ENCODE peak calls at places on chromosomes 6 and 20, in four cellular contexts. One of them, this sample, is unnamed.

GRCh38 chr20:24937579-24937978 is 11.5 kb upstream of the CST7 start:
- DNase-seq in kidney glomerular epithelial cell: no peak
- DNase-seq in neural crest cell: no peak
- DNase-seq in ELF-1: no peak
- DNase-seq in this sample: no peak

GRCh38 chr6:56798163-56798562 is 155.5 kb upstream of the DST start:
- DNase-seq in kidney glomerular epithelial cell: no peak
- DNase-seq in neural crest cell: no peak
- DNase-seq in ELF-1: no peak
- DNase-seq in this sample: no peak

GRCh38 chr6:137309078-137309762 is 90.0 kb upstream of the IFNGR1 start:
- DNase-seq in kidney glomerular epithelial cell: peak
- DNase-seq in neural crest cell: no peak
- DNase-seq in ELF-1: peak
- DNase-seq in this sample: peak

GRCh38 chr6:166143011-166143410 is 24.6 kb downstream of the TBXT start:
- DNase-seq in kidney glomerular epithelial cell: peak
- DNase-seq in neural crest cell: no peak
- DNase-seq in ELF-1: no peak
- DNase-seq in this sample: no peak

GRCh38 chr6:35747877-35748276 is 11.0 kb downstream of the ARMC12 start:
- DNase-seq in kidney glomerular epithelial cell: no peak
- DNase-seq in neural crest cell: no peak
- DNase-seq in ELF-1: no peak
- DNase-seq in this sample: no peak

GRCh38 chr20:57346477-57346876 is 4.6 kb upstream of the RAE1 start:
- DNase-seq in kidney glomerular epithelial cell: peak
- DNase-seq in neural crest cell: peak
- DNase-seq in ELF-1: peak
- DNase-seq in this sample: peak

GRCh38 chr20:33908351-33908750 is 85.4 kb upstream of the RALY start:
- DNase-seq in kidney glomerular epithelial cell: no peak
- DNase-seq in neural crest cell: no peak
- DNase-seq in ELF-1: peak
- DNase-seq in this sample: no peak

GRCh38 chr6:25842526-25842925 is 10.7 kb upstream of the SLC17A1 start:
- DNase-seq in kidney glomerular epithelial cell: no peak
- DNase-seq in neural crest cell: no peak
- DNase-seq in ELF-1: no peak
- DNase-seq in this sample: no peak

GRCh38 chr6:112010328-112010727 is 43.6 kb upstream of the CCN6 start:
- DNase-seq in kidney glomerular epithelial cell: no peak
- DNase-seq in neural crest cell: no peak
- DNase-seq in ELF-1: no peak
- DNase-seq in this sample: no peak

GRCh38 chr6:84811351-84811750 is 47.0 kb upstream of the TBX18 start:
- DNase-seq in kidney glomerular epithelial cell: no peak
- DNase-seq in neural crest cell: no peak
- DNase-seq in ELF-1: no peak
- DNase-seq in this sample: no peak

GRCh38 chr6:106643061-106643460 is 13.7 kb downstream of the QRSL1 start:
- DNase-seq in kidney glomerular epithelial cell: no peak
- DNase-seq in neural crest cell: no peak
- DNase-seq in ELF-1: no peak
- DNase-seq in this sample: no peak

GRCh38 chr6:138227316-138227781 is 9.1 kb upstream of the PBOV1 start:
- DNase-seq in kidney glomerular epithelial cell: no peak
- DNase-seq in neural crest cell: no peak
- DNase-seq in ELF-1: no peak
- DNase-seq in this sample: no peak

GRCh38 chr6:6177754-6178153 is 142.7 kb downstream of the F13A1 start:
- DNase-seq in kidney glomerular epithelial cell: no peak
- DNase-seq in neural crest cell: no peak
- DNase-seq in ELF-1: peak
- DNase-seq in this sample: no peak

GRCh38 chr6:133985970-133986369 is 32.9 kb downstream of the TBPL1 start:
- DNase-seq in kidney glomerular epithelial cell: no peak
- DNase-seq in neural crest cell: no peak
- DNase-seq in ELF-1: no peak
- DNase-seq in this sample: no peak

GRCh38 chr6:25012657-25013056 is 76.9 kb upstream of the RIPOR2 start:
- DNase-seq in kidney glomerular epithelial cell: no peak
- DNase-seq in neural crest cell: no peak
- DNase-seq in ELF-1: no peak
- DNase-seq in this sample: no peak

GRCh38 chr20:584375-585301 is 25.5 kb downstream of the TCF15 start:
- DNase-seq in kidney glomerular epithelial cell: no peak
- DNase-seq in neural crest cell: no peak
- DNase-seq in ELF-1: no peak
- DNase-seq in this sample: peak

GRCh38 chr6:127436578-127437110 is 22.5 kb downstream of the KIAA0408 start:
- DNase-seq in kidney glomerular epithelial cell: no peak
- DNase-seq in neural crest cell: no peak
- DNase-seq in ELF-1: no peak
- DNase-seq in this sample: peak

GRCh38 chr6:3848380-3848779 is 793 bp upstream of the FAM50B start:
- DNase-seq in kidney glomerular epithelial cell: no peak
- DNase-seq in neural crest cell: no peak
- DNase-seq in ELF-1: no peak
- DNase-seq in this sample: no peak

GRCh38 chr6:28944412-28945006 is 20.7 kb upstream of the TRIM27 start:
- DNase-seq in kidney glomerular epithelial cell: peak
- DNase-seq in neural crest cell: peak
- DNase-seq in ELF-1: peak
- DNase-seq in this sample: peak

GRCh38 chr20:48722002-48722731 is 105.6 kb downstream of the PREX1 start:
- DNase-seq in kidney glomerular epithelial cell: no peak
- DNase-seq in neural crest cell: no peak
- DNase-seq in ELF-1: no peak
- DNase-seq in this sample: no peak

GRCh38 chr6:41122918-41123317 is 31.2 kb downstream of the TREML1 start:
- DNase-seq in kidney glomerular epithelial cell: no peak
- DNase-seq in neural crest cell: no peak
- DNase-seq in ELF-1: no peak
- DNase-seq in this sample: no peak

GRCh38 chr6:27176096-27176495 is 71.4 kb upstream of the PRSS16 start:
- DNase-seq in kidney glomerular epithelial cell: no peak
- DNase-seq in neural crest cell: no peak
- DNase-seq in ELF-1: peak
- DNase-seq in this sample: peak

GRCh38 chr6:147834377-147834776 is 325.9 kb downstream of the SAMD5 start:
- DNase-seq in kidney glomerular epithelial cell: no peak
- DNase-seq in neural crest cell: no peak
- DNase-seq in ELF-1: no peak
- DNase-seq in this sample: peak

GRCh38 chr6:24472181-24472580 is 17.2 kb downstream of the GPLD1 start:
- DNase-seq in kidney glomerular epithelial cell: no peak
- DNase-seq in neural crest cell: no peak
- DNase-seq in ELF-1: no peak
- DNase-seq in this sample: no peak

GRCh38 chr6:1251198-1252155 is 60.4 kb upstream of the FOXQ1 start:
- DNase-seq in kidney glomerular epithelial cell: no peak
- DNase-seq in neural crest cell: no peak
- DNase-seq in ELF-1: no peak
- DNase-seq in this sample: no peak

GRCh38 chr6:49713346-49713745 is at the start of gene CRISP2:
- DNase-seq in kidney glomerular epithelial cell: no peak
- DNase-seq in neural crest cell: no peak
- DNase-seq in ELF-1: peak
- DNase-seq in this sample: no peak

GRCh38 chr6:38982470-38982869 is 66.1 kb upstream of the GLP1R start:
- DNase-seq in kidney glomerular epithelial cell: no peak
- DNase-seq in neural crest cell: no peak
- DNase-seq in ELF-1: no peak
- DNase-seq in this sample: no peak

GRCh38 chr6:36754582-36755434 is 57.2 kb downstream of the RAB44 start:
- DNase-seq in kidney glomerular epithelial cell: no peak
- DNase-seq in neural crest cell: no peak
- DNase-seq in ELF-1: no peak
- DNase-seq in this sample: no peak

GRCh38 chr6:3849681-3850450 is 693 bp downstream of the FAM50B start:
- DNase-seq in kidney glomerular epithelial cell: no peak
- DNase-seq in neural crest cell: no peak
- DNase-seq in ELF-1: peak
- DNase-seq in this sample: peak

GRCh38 chr6:63923139-63923739 is 287.6 kb downstream of the PHF3 start:
- DNase-seq in kidney glomerular epithelial cell: peak
- DNase-seq in neural crest cell: no peak
- DNase-seq in ELF-1: no peak
- DNase-seq in this sample: peak

GRCh38 chr20:17320456-17320855 is 93.6 kb downstream of the PCSK2 start:
- DNase-seq in kidney glomerular epithelial cell: no peak
- DNase-seq in neural crest cell: no peak
- DNase-seq in ELF-1: no peak
- DNase-seq in this sample: no peak

GRCh38 chr6:30882764-30883475 is 1.4 kb upstream of the DDR1 start:
- DNase-seq in kidney glomerular epithelial cell: peak
- DNase-seq in neural crest cell: no peak
- DNase-seq in ELF-1: peak
- DNase-seq in this sample: peak

GRCh38 chr6:144145546-144145945 is 4.8 kb upstream of the STX11 start:
- DNase-seq in kidney glomerular epithelial cell: no peak
- DNase-seq in neural crest cell: no peak
- DNase-seq in ELF-1: no peak
- DNase-seq in this sample: no peak

GRCh38 chr6:131519670-131520436 is 53.2 kb upstream of the ARG1 start:
- DNase-seq in kidney glomerular epithelial cell: peak
- DNase-seq in neural crest cell: peak
- DNase-seq in ELF-1: peak
- DNase-seq in this sample: peak

GRCh38 chr20:41248371-41249024 is 69.0 kb downstream of the ZHX3 start:
- DNase-seq in kidney glomerular epithelial cell: peak
- DNase-seq in neural crest cell: no peak
- DNase-seq in ELF-1: no peak
- DNase-seq in this sample: no peak

GRCh38 chr6:43999628-44000027 is 127.6 kb downstream of the MRPL14 start:
- DNase-seq in kidney glomerular epithelial cell: no peak
- DNase-seq in neural crest cell: no peak
- DNase-seq in ELF-1: no peak
- DNase-seq in this sample: no peak

GRCh38 chr6:15020114-15020770 is 225.6 kb upstream of the JARID2 start:
- DNase-seq in kidney glomerular epithelial cell: no peak
- DNase-seq in neural crest cell: no peak
- DNase-seq in ELF-1: no peak
- DNase-seq in this sample: peak

GRCh38 chr6:36656441-36656840 is 22.1 kb upstream of the CDKN1A start:
- DNase-seq in kidney glomerular epithelial cell: peak
- DNase-seq in neural crest cell: no peak
- DNase-seq in ELF-1: no peak
- DNase-seq in this sample: no peak